ENCODE peak calls at places on chromosomes 12 and 14, in six cellular contexts. P is foreskin fibroblast, S is tibial artery, K is dorsolateral prefrontal cortex, M is stomach, Y is kidney epithelial cell. T is an unnamed sample.

GRCh38 chr12:53048780-53049401 is 974 bp upstream of the TNS2 start:
- DNase-seq in P (peak; percentile 79), S (peak; percentile 85), K (no peak), M (peak; percentile 59), Y (no peak), T (no peak)

GRCh38 chr14:71290960-71291466 is 383.8 kb downstream of the PCNX1 start:
- DNase-seq in P (peak; percentile 70), S (no peak), K (no peak), M (no peak), Y (peak; percentile 83), T (peak; percentile 76)

GRCh38 chr12:98954506-98954905 is 309.4 kb downstream of the APAF1 start:
- DNase-seq in P (no peak), S (no peak), K (no peak), M (no peak), Y (no peak), T (no peak)

GRCh38 chr12:42260518-42260917 is 22.5 kb upstream of the YAF2 start:
- DNase-seq in P (no peak), S (no peak), K (no peak), M (peak; percentile 29), Y (no peak), T (no peak)

GRCh38 chr12:93247313-93248057 is 130.2 kb upstream of the NUDT4 start:
- DNase-seq in P (no peak), S (no peak), K (no peak), M (no peak), Y (no peak), T (no peak)

GRCh38 chr14:26138764-26139445 is 458.9 kb downstream of the NOVA1 start:
- DNase-seq in P (no peak), S (no peak), K (no peak), M (no peak), Y (no peak), T (peak; percentile 32)

GRCh38 chr14:74980746-74981661 is 21.7 kb upstream of the EIF2B2 start:
- DNase-seq in P (peak; percentile 41), S (peak; percentile 80), K (no peak), M (no peak), Y (no peak), T (no peak)

GRCh38 chr14:81516941-81517797 is 16.5 kb downstream of the SEL1L start:
- DNase-seq in P (peak; percentile 20), S (no peak), K (no peak), M (no peak), Y (peak; percentile 9), T (no peak)

GRCh38 chr12:67222302-67222701 is 46.9 kb upstream of the CAND1 start:
- DNase-seq in P (no peak), S (no peak), K (no peak), M (no peak), Y (no peak), T (no peak)

GRCh38 chr12:75190846-75191245 is 18.8 kb downstream of the KCNC2 start:
- DNase-seq in P (no peak), S (no peak), K (no peak), M (no peak), Y (no peak), T (no peak)

GRCh38 chr12:1583421-1584078 is 10.8 kb downstream of the FBXL14 start:
- DNase-seq in P (peak; percentile 81), S (no peak), K (no peak), M (peak; percentile 68), Y (no peak), T (peak; percentile 40)
- TF ChIP-seq CTCF in P (peak; percentile 82), S (peak; percentile 89), K (peak; percentile 93), M (no peak), Y (peak; percentile 80), T (peak; percentile 95)

DNA sequence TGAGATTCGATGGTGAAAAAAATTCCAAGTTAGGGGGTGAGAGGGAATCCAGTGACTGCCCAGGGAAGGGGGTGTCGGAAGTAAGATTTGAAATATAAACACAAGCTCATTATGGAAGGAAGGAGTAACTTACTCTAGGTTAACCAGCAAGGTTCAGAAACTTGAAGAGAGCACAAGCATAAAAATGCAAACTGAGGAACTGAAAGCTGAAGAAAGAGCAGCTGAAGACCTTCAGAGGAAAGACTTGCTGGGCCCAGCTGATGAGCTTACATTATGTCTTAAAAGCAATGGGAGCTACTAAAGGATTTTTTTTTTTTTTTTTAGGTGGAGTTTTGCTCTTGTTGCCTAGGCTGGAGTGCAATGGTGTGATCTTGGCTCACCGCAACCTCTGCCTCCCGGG is 189.7 kb upstream of the GRIN2B start:
- DNase-seq in P (no peak), S (no peak), K (no peak), M (no peak), Y (no peak), T (no peak)
- H3K4me3 ChIP-seq in P (no peak overlapping the region), S (no peak overlapping the region), K (no peak overlapping the region), M (no peak overlapping the region), Y (no peak overlapping the region), T (no peak overlapping the region)

DNA sequence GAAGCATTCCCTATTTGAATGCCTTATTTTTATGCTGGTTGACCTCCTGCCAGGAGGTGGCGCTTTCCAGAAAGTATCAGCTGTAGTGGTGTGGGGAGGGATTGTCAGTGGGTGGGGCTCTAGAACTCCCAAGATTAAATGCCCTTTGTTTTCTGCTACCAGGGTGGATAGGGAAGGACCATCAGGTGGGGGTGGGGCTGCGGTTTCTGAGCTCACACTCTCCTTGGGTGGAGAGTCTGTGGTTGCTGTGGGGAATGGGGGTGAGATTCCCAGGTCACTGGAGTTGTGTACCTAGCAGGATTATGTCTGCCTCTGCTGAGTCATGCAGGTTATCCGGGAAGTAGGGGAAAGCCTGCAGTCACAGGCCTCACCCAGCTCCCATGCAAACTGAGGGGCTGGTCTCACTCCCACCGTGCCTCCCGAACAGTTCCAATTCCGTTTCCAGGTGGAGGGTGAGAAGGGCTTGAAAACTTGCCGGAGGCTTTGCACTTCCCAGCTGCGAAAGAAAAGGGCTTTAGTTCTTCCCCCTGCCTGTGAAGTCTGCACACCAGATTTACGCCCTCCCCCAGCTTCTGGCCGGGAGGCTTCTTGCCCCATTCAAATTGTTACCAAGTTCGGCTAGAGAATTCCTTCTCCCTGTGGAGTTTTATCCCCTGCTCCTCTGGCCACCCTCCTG is 68.4 kb downstream of the ALG10B start:
- DNase-seq in P (no peak), S (no peak), K (no peak), M (no peak), Y (no peak), T (no peak)
- TF ChIP-seq CTCF in P (no peak), S (no peak), K (no peak), M (no peak), Y (no peak), T (peak; percentile 26)

GRCh38 chr14:65461730-65462129 is 49.2 kb downstream of the FUT8 start:
- DNase-seq in P (no peak), S (no peak), K (no peak), M (no peak), Y (no peak), T (no peak)
- H3K4me3 ChIP-seq in P (no peak overlapping the region), S (no peak overlapping the region), K (no peak overlapping the region), M (no peak overlapping the region), Y (no peak overlapping the region), T (no peak overlapping the region)

GRCh38 chr14:99990268-99991170 is 74.7 kb upstream of the EVL start:
- DNase-seq in P (no peak), S (no peak), K (no peak), M (no peak), Y (no peak), T (no peak)

GRCh38 chr14:99991306-99991705 is 73.9 kb upstream of the EVL start:
- DNase-seq in P (no peak), S (no peak), K (no peak), M (no peak), Y (no peak), T (no peak)

GRCh38 chr14:99996951-99997571 is 68.2 kb upstream of the EVL start:
- DNase-seq in P (no peak), S (no peak), K (no peak), M (no peak), Y (no peak), T (no peak)

GRCh38 chr14:99995700-99996356 is 69.4 kb upstream of the EVL start:
- DNase-seq in P (peak; percentile 48), S (peak; percentile 75), K (no peak), M (peak; percentile 77), Y (no peak), T (no peak)
- TF ChIP-seq CTCF in P (peak; percentile 80), S (peak; percentile 64), K (peak; percentile 64), M (no peak), Y (peak; percentile 61), T (peak; percentile 86)

DNA sequence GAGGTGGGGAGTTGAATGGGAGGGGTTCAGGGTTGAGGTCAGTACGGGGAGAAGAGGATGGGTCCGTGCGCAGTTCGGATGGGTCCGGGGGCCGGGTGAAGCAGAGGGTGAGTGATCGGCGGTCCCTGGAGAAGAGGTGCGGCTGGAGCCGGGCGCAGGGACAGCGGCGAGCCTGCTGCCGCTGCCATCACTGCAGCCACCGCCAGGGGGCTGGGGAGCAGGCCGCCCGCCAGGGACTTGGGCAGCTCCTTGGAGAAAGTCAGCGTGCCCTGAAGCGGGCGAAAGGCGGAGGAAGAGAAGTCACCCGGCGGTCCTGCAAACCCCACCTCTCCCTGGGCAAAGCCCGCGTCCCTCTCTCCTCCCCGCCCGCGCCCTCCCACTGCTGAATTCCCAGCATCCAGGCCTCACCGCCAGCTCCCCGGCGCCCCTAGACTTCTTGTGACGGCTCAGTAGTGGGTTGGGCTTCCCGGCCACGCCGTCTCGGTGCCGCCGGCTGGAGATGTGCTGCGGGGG is 6.0 kb upstream of the GPR84 start:
- DNase-seq in P (peak; percentile 84), S (peak; percentile 74), K (peak; percentile 66), M (peak; percentile 80), Y (peak; percentile 28), T (no peak)
- H3K4me3 ChIP-seq in P (peak overlapping the region; percentile 34), S (peak overlapping the region; percentile 46), K (peak overlapping the region; percentile 48), M (peak overlapping the region; percentile 40), Y (peak overlapping the region; percentile 34), T (peak overlapping the region; percentile 48)

DNA sequence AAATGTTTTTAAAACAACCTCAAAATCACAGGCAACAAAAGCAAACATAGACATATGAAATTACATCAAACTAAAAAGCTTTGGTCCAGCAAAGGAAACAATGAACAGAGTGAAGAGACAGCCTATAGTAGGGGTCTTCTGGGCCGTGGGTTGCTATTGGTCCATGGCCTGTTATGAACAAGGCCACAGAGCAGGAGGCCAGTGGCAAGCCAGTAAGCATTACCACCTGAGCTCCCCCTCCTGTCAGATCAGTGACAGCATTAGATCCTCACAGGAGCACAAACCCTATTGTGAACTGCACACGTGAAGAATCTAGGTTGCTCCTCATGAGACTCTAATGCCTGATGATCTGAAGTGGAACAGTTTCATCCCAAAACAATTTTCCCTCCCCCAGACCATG is 174.0 kb downstream of the DIO2 start:
- DNase-seq in P (no peak), S (no peak), K (no peak), M (no peak), Y (no peak), T (no peak)
- TF ChIP-seq CTCF in P (no peak), S (no peak), K (no peak), M (no peak), Y (no peak), T (no peak)

DNA sequence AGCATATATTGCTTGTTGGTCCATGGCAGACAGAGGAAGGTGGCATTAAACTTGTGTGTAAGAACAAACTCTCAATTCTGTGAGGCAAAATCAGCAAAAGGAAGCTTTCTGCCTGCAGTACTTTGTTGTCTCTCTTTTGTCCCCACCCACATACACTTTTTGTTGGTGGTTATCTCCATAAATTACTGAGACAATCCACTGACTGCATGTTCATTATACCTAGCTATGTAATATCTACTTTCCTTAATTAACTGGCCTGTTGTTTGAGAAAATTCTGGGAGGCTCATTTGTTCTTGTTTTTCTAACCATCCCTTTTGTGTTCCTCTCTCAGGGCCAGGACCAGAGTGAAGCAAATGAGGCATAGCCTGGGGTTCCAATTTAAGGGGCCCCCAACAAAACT is at the start of gene KLRB1:
- DNase-seq in P (no peak), S (no peak), K (no peak), M (no peak), Y (no peak), T (no peak)
- H3K4me3 ChIP-seq in P (no peak within 1 kb of the TSS), S (no peak within 1 kb of the TSS), K (no peak within 1 kb of the TSS), M (no peak within 1 kb of the TSS), Y (no peak within 1 kb of the TSS), T (no peak within 1 kb of the TSS)

T was measured in epithelial cell of proximal tubule.